ENCODE peak calls at places on chromosome 19, in seven cellular contexts. I is suprapubic skin, E is IMR-90, N is cardiac fibroblast, A is fibroblast of lung, G is NB4, Q is heart right ventricle. T is an unnamed sample.

GRCh38 chr19:38135150-38135998 is 88.6 kb downstream of the DPF1 start:
- DNase-seq in I (no peak), N (no peak), E (peak; percentile 43), A (peak; percentile 11), G (no peak), Q (no peak), T (no peak)

GRCh38 chr19:49150944-49151243 is 4.3 kb downstream of the HRC start:
- DNase-seq in I (no peak), G (no peak), Q (no peak), A (no peak), N (no peak), E (no peak), T (no peak)

GRCh38 chr19:41993612-41994483 is at the start of gene ATP1A3:
- DNase-seq in I (no peak), Q (peak; percentile 66), N (peak; percentile 43), E (peak; percentile 21), G (peak; percentile 60), A (peak; percentile 16), T (peak; percentile 93)

GRCh38 chr19:58021541-58022282 is 12.1 kb upstream of the ZSCAN1 start:
- DNase-seq in N (peak; percentile 48), Q (peak; percentile 81), G (peak; percentile 56), A (peak; percentile 72), I (no peak), E (peak; percentile 40), T (peak; percentile 79)

GRCh38 chr19:46926201-46927071 is 65.6 kb downstream of the ARHGAP35 start:
- DNase-seq in I (no peak), N (no peak), G (peak; percentile 51), A (no peak), E (no peak), Q (no peak), T (no peak)

GRCh38 chr19:38684078-38684861 is 36.8 kb downstream of the ACTN4 start:
- DNase-seq in N (peak; percentile 95), I (no peak), Q (no peak), E (peak; percentile 91), G (peak; percentile 88), A (peak; percentile 95), T (no peak)

GRCh38 chr19:46221981-46222610 is 7.4 kb upstream of the IGFL1 start:
- DNase-seq in A (peak; percentile 39), I (no peak), G (peak; percentile 37), N (peak; percentile 74), E (peak; percentile 34), Q (peak; percentile 60), T (no peak)

GRCh38 chr19:48724796-48725753 is 5.5 kb upstream of the MAMSTR start:
- DNase-seq in N (peak; percentile 98), E (peak; percentile 93), I (no peak), G (peak; percentile 99), A (peak; percentile 93), Q (peak; percentile 93), T (no peak)

GRCh38 chr19:51600940-51601575 is 29.1 kb downstream of the SIGLEC5 start:
- DNase-seq in I (no peak), E (no peak), G (no peak), A (no peak), N (no peak), Q (no peak), T (no peak)

GRCh38 chr19:54247106-54247930 is 4.7 kb upstream of the LILRA6 start:
- DNase-seq in I (peak; percentile 62), N (no peak), A (no peak), Q (no peak), G (no peak), E (no peak), T (no peak)

GRCh38 chr19:57656346-57656745 is 12.4 kb upstream of the ZSCAN4 start:
- DNase-seq in E (no peak), N (no peak), Q (no peak), G (no peak), I (no peak), A (no peak), T (no peak)

GRCh38 chr19:13841339-13842293 is 35.3 kb upstream of the NANOS3 start:
- DNase-seq in N (peak; percentile 49), A (no peak), E (no peak), Q (peak; percentile 74), G (peak; percentile 63), I (peak; percentile 88), T (no peak)

DNA sequence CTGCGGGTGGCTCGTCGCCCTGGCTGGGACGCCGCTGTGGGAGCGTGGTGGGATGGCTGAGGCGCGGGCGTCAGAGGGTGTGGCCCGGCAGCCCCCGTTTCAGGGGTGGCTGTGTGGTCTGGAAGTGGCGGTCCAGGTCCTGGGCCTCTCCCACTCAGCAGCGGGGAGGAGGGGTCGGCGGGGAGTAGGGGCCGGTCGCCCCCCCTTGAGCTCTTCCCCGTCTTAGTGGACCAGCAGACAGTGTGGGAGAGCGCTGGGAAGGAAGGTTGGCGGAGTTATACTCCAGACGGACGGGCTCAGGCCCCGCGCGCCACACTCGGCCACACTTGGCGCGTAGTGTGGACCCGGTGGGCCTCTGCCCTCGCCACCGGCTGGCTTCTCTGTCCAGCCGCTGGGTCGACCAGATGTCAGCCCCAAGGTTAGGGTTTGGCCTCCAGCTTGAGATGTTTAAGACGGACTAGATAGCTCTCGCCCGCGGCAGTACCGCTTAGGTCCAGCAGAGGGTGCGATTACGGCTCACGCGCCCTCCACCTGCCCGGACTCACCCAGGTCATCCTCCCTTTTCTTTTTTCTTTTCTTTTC is 21.7 kb upstream of the ZNF429 start:
- DNase-seq in N (peak; percentile 22), A (peak; percentile 15), E (no peak), G (peak; percentile 53), Q (peak; percentile 16), I (no peak), T (no peak)
- TF ChIP-seq CTCF in N (peak; percentile 48), A (peak; percentile 52), E (no peak), G (peak; percentile 56), Q (peak; percentile 69), I (no peak), T (no peak)

GRCh38 chr19:9672893-9673292 is 2.0 kb downstream of the ZNF562 start:
- DNase-seq in Q (no peak), N (no peak), A (no peak), E (no peak), I (no peak), G (no peak), T (no peak)
- TF ChIP-seq CTCF in Q (no peak), N (no peak), A (no peak), E (no peak), I (no peak), G (no peak), T (no peak)

GRCh38 chr19:17420267-17420924 is 549 bp downstream of the MVB12A start:
- DNase-seq in Q (peak; percentile 34), I (no peak), E (no peak), A (no peak), N (peak; percentile 22), G (peak; percentile 61), T (peak; percentile 51)
- TF ChIP-seq CTCF in Q (no peak), I (no peak), E (no peak), A (no peak), N (no peak), G (no peak), T (peak; percentile 32)

GRCh38 chr19:50485284-50485955 is 8.8 kb upstream of the GARIN5A start:
- DNase-seq in Q (no peak), G (no peak), A (no peak), N (no peak), E (no peak), I (no peak), T (no peak)

GRCh38 chr19:50488795-50489194 is 12.1 kb upstream of the GARIN5A start:
- DNase-seq in E (no peak), I (no peak), G (no peak), Q (no peak), N (no peak), A (no peak), T (no peak)

GRCh38 chr19:50489461-50490011 is 12.9 kb upstream of the GARIN5A start:
- DNase-seq in E (no peak), A (no peak), Q (no peak), N (no peak), I (no peak), G (no peak), T (no peak)

GRCh38 chr19:50490411-50490811 is 13.8 kb upstream of the GARIN5A start:
- DNase-seq in G (no peak), I (no peak), N (no peak), A (no peak), E (no peak), Q (no peak), T (no peak)

DNA sequence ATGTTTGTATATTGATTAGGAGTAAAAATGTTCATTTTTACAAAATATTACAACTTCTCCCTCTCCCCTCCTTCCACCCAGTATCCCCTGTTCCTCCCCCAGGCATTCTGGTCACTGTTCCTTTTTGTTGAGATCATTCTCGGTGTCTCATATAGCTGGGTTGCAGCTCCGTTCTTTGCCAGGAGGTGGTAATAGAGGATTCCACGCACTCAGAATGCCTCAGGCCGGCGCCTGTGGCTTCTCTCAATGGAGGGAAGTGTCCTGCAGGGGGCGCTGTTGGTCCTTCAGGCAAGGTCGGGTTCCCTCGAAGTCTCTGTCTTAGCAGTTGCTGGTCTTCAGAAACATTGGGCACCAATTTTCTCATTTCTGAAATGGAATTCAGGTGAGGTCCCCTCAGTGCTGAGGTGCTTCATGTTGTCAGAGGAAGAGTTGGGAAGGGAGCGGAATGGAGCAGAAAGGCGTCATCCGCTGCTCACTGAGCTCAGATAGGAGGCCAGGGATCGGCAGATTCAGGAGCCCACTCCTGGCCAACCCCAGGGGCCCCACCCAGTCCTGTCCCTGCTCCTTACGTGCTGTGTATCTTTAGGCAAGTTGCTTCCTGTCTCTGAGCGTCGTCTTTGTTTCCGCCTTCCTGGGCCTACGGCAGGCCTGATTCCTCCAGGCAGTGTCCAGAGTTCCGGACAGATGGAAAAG is 10.3 kb upstream of the GARIN5A start:
- DNase-seq in E (peak; percentile 19), Q (no peak), A (peak; percentile 44), I (no peak), N (peak; percentile 31), G (peak; percentile 58), T (no peak)
- TF ChIP-seq CTCF in E (peak; percentile 41), Q (peak; percentile 35), A (peak; percentile 58), I (no peak), N (peak; percentile 58), G (peak; percentile 52), T (peak; percentile 12)

DNA sequence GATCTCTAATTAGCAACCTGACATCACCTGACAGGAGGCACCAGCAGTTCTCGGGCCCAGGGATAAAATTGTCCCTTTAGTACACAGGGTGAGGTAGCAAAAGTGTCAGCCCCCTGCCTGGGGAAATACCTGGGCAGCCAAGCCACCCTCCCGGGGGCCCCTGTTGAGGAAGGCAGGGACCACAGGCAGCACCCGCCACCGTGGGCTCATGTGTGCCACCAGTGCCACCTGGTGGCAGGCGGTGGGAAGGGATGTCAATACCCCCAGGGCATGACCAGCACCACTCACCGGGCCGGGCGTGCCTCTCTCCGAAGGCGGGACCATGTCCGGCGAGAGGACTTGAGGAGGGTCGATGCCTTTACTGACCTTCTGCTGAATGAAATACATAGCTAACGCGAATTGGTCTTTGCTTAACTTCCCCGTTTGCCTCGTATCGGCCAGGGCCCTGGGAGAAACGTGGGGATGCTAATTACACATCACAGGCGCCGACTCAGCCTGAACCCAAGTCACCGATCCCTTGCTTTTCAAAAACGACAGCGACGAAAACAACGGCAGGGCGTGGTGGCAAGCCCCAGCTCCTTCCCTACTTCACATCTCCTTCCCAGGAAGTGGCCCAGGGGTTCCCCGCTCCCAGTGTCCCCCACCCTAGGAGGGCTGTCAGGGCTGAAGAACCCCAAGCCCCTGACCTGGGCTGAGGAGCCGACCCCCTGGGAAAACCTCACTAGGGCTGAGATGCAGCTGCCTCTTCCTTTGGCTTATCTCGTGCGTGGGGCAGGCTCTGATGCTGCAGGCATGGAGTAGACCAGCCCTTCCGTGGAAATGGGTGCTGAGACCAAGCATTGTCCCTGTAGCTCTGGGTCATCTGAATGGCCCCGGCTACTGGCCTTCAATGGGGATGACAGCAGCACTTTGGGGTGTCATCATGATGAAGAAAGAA is 53.8 kb downstream of the EPS15L1 start:
- DNase-seq in A (peak; percentile 38), G (peak; percentile 57), E (peak; percentile 42), I (peak; percentile 87), Q (peak; percentile 58), N (peak; percentile 56), T (peak; percentile 92)
- TF ChIP-seq CTCF in A (peak; percentile 76), G (peak; percentile 59), E (peak; percentile 72), I (peak; percentile 67), Q (peak; percentile 92), N (peak; percentile 85), T (peak; percentile 57)